ENCODE peak calls at places on chromosomes 12 and 14, in eight cellular contexts. Q, Y, R, I, J, K, C and N are unnamed samples. For H3K4me1, the result is how much of the 10 kb centered on the place peaks cover.

GRCh38 chr12:41801261-41801660 is 343.4 kb downstream of the GXYLT1 start:
- DNase-seq in J (no peak), R (no peak), K (no peak), Y (no peak), I (no peak), C (no peak), Q (no peak), N (no peak)

GRCh38 chr12:31568498-31568897 is 22.4 kb downstream of the DENND5B start:
- DNase-seq in R (no peak), C (no peak), J (no peak), I (no peak), Q (no peak), Y (no peak), K (no peak), N (no peak)

GRCh38 chr14:33165144-33165925 is 226.7 kb downstream of the NPAS3 start:
- DNase-seq in C (peak), J (no peak), Y (no peak), Q (no peak), I (no peak), R (no peak), K (no peak), N (no peak)

GRCh38 chr14:23478109-23478698 is 8.7 kb downstream of the NGDN start:
- DNase-seq in R (peak), I (peak), C (peak), K (peak), Q (peak), Y (peak), J (no peak), N (peak)

GRCh38 chr14:97458302-97459137 is 661.3 kb downstream of the VRK1 start:
- DNase-seq in J (no peak), Q (peak), I (no peak), K (peak), C (no peak), Y (no peak), R (no peak), N (no peak)

GRCh38 chr14:105865266-105865903 is 339.0 kb downstream of the TMEM121 start:
- DNase-seq in Y (no peak), R (no peak), J (peak), C (no peak), I (peak), K (no peak), Q (no peak), N (no peak)

GRCh38 chr14:39005044-39005736 is 97.8 kb downstream of the SEC23A start:
- DNase-seq in K (no peak), C (no peak), Y (no peak), J (no peak), R (no peak), Q (no peak), I (no peak), N (no peak)

GRCh38 chr12:10033783-10034381 is 3.4 kb downstream of the CLEC9A start:
- DNase-seq in J (no peak), I (no peak), K (no peak), R (no peak), Y (no peak), Q (no peak), C (no peak), N (peak)

GRCh38 chr14:33229269-33229924 is 290.7 kb downstream of the NPAS3 start:
- DNase-seq in I (no peak), Y (no peak), R (no peak), J (no peak), Q (no peak), K (no peak), C (peak), N (peak)

GRCh38 chr12:52925717-52926595 is 21.1 kb upstream of the KRT8 start:
- DNase-seq in Y (peak), C (no peak), I (no peak), J (no peak), R (no peak), Q (no peak), K (peak), N (no peak)

GRCh38 chr14:69044965-69045555 is 66.0 kb upstream of the ACTN1 start:
- DNase-seq in R (no peak), Y (no peak), Q (no peak), J (peak), K (no peak), C (peak), I (no peak), N (peak)

GRCh38 chr14:74085828-74086227 is 1.1 kb downstream of the LIN52 start:
- DNase-seq in R (no peak), C (no peak), I (no peak), Q (no peak), K (no peak), Y (no peak), J (no peak), N (no peak)

GRCh38 chr14:88521818-88522217 is 33.0 kb downstream of the PTPN21 start:
- DNase-seq in C (peak), Q (no peak), K (no peak), R (no peak), Y (no peak), J (no peak), I (no peak), N (peak)

GRCh38 chr14:74941676-74942097 is 13.7 kb downstream of the PGF start:
- DNase-seq in R (no peak), I (no peak), Q (no peak), Y (peak), J (peak), K (no peak), C (peak), N (peak)

DNA sequence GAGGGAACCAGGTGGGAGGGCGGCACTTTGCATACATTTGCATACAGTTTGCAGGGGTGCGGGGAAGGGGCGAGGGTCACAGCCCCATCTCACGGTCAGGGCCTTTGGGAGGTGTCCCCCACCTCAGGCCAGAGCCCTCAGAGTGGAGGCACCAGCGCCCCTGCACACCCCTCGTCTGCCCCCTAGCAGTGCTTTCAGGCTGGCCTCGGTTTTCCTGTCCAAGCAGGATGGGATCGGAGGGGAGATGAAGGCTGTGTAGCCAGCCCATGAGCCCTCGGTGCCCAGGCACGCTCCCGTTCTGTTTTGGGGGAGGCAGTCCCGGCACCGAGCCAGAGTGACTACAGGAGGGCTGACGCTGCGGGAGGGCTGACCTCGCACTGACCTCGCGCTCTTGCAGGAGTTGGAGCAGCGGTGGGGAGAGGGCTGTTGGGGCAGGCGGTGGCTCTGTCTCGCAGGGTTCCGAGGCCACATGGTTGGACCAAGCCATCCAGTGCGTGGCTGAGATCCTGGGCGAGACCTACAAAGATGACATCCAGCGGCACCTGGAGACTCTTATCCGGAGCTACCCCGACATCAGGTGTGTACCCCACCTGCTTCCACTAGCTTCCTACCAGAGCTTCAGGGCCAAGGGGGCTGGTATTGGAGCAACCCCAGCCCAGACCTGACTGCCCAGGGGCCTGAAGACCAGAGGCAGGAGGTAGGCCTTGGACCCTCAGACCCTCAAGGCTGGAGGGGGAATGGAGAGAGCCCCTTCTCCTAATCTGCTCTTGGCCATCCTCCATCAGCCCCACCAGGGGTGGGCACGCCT is 13.6 kb downstream of the EXOC3L4 start:
- DNase-seq in I (no peak), R (no peak), J (no peak), C (no peak), Q (no peak), Y (no peak), K (no peak), N (no peak)
- H3K4me3 ChIP-seq in I (no peak), R (no peak), J (no peak), C (no peak), Q (no peak), Y (no peak), K (no peak), N (no peak)

DNA sequence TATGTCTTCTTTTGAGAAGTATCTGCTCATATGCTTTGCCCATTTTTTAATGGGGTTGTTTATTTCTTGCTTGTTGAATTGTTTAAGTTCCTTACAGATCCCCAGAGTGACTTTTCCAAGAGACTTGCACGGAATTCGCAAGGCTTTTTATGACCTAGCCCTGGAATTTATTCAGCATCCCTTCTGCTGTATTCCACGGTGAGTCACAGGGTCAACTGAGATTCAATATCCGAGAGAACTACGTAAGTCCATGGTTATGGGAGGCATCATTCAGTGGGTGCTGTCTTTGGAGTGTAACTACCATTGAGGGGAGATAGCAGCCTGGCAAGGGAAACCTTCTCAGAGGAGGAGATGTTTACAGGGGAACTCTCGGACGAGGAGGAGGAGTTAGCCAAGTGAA is 20.9 kb upstream of the GPRC5A start:
- DNase-seq in Y (no peak), I (no peak), J (no peak), K (no peak), C (peak), Q (no peak), R (no peak), N (peak)
- H3K4me1 ChIP-seq in Y (under half), I (under half), J (under half), K (under half), C (under half), Q (under half), R (under half), N (under half)

DNA sequence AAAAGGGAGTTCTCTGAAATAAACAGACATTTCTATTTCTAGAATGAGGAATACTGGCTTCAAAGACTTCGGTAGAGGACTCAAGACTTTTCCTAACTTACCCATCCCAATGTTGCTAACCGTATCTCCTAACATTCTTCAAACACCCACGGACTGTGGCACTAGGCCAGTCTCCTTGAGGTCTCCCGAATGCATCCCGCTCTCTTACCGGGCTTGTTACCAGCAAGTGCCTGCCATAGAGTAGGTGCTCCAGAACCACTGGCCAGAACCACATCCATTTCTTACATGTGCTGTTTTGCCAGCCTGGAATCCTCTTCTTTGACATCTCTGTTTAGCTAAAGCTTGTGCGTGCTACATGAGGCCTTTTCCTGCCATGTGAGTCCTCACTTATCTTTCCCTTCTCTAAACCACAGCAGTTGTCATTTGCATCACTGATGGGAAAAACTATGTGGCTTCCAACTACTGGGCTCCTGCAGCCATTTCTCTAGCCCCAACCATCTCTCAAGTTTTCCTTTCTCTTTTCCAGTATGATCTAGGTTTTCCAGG is 397.4 kb downstream of the PCNX1 start:
- DNase-seq in Q (no peak), Y (no peak), C (no peak), K (no peak), R (no peak), I (no peak), J (no peak), N (no peak)
- H3K4me3 ChIP-seq in Q (no peak), Y (no peak), C (no peak), K (no peak), R (no peak), I (no peak), J (no peak), N (no peak)

GRCh38 chr12:2283910-2284309 is 231.1 kb downstream of the CACNA1C start:
- DNase-seq in R (no peak), Y (peak), Q (peak), I (no peak), C (peak), J (peak), K (no peak), N (peak)

GRCh38 chr12:2284857-2285256 is 232.1 kb downstream of the CACNA1C start:
- DNase-seq in I (peak), Y (peak), Q (peak), J (peak), R (peak), K (no peak), C (peak), N (peak)

GRCh38 chr12:2283480-2283879 is 230.7 kb downstream of the CACNA1C start:
- DNase-seq in Y (no peak), J (peak), I (no peak), C (no peak), K (no peak), R (no peak), Q (no peak), N (no peak)

GRCh38 chr12:2285462-2285861 is 232.7 kb downstream of the CACNA1C start:
- DNase-seq in I (no peak), R (no peak), K (no peak), J (peak), Q (no peak), Y (no peak), C (no peak), N (no peak)

GRCh38 chr12:2284321-2284813 is 231.6 kb downstream of the CACNA1C start:
- DNase-seq in K (no peak), Q (no peak), J (peak), C (peak), I (no peak), Y (no peak), R (no peak), N (peak)
- H3K4me1 ChIP-seq in K (under half), Q (half or more), J (under half), C (under half), I (under half), Y (under half), R (under half), N (under half)

GRCh38 chr14:56587701-56588100 is 8.1 kb downstream of the TMEM260 start:
- DNase-seq in C (no peak), I (no peak), K (no peak), J (no peak), Q (no peak), Y (no peak), R (no peak), N (no peak)

GRCh38 chr14:56585461-56586084 is 6.0 kb downstream of the TMEM260 start:
- DNase-seq in R (peak), J (no peak), C (peak), K (no peak), I (no peak), Y (no peak), Q (no peak), N (peak)

GRCh38 chr14:56592746-56593544 is 13.3 kb downstream of the TMEM260 start:
- DNase-seq in K (no peak), R (no peak), C (no peak), Y (no peak), J (no peak), I (no peak), Q (no peak), N (no peak)

GRCh38 chr14:56594428-56594827 is 14.8 kb downstream of the TMEM260 start:
- DNase-seq in Y (no peak), Q (no peak), R (no peak), K (no peak), C (no peak), I (no peak), J (no peak), N (no peak)

DNA sequence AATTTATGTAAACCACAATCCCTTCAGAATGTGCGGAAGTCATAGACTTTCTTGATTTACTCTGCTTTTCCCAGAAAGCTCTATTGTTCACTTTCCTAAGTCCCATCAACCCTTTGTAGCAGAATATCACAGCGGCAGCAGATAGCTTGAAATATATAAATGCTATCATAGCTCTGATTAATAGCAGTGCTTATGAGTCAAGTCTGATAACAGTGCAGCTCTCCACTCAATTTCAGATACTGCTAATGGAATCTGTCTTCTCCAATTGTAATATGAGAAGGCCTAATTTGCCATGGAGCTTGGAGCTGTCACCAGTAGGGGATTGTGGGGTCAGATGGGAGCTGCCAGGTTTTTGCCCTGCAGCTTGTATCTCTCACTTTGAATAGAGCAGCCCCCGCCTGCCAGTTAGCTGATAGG is 10.9 kb downstream of the TMEM260 start:
- DNase-seq in R (no peak), K (no peak), I (no peak), C (peak), Q (peak), J (no peak), Y (no peak), N (peak)
- H3K4me3 ChIP-seq in R (no peak), K (no peak), I (no peak), C (no peak), Q (no peak), J (no peak), Y (no peak), N (no peak)